ENCODE peak calls at places on chromosomes 7 and 10, in four cellular contexts. C, H, W and N are unnamed samples.

GRCh38 chr7:35374858-35375257 is 121.0 kb upstream of the TBX20 start:
- DNase-seq in W (no peak), H (no peak), C (no peak), N (no peak)

GRCh38 chr7:151735854-151736402 is 141.0 kb downstream of the PRKAG2 start:
- DNase-seq in C (no peak), H (no peak), W (no peak), N (no peak)

GRCh38 chr7:81499262-81500116 is 270.4 kb downstream of the HGF start:
- DNase-seq in H (no peak), C (peak), W (no peak), N (peak)

GRCh38 chr10:56902554-56902953 is 541.5 kb upstream of the ZWINT start:
- DNase-seq in W (no peak), C (no peak), H (no peak), N (no peak)

GRCh38 chr10:132400547-132401151 is 3.6 kb downstream of the PWWP2B start:
- DNase-seq in H (no peak), C (no peak), W (no peak), N (no peak)

GRCh38 chr7:155254018-155254417 is 43.7 kb upstream of the INSIG1 start:
- DNase-seq in C (no peak), W (no peak), H (no peak), N (no peak)

GRCh38 chr7:151876899-151877777 is at the start of gene PRKAG2:
- DNase-seq in C (no peak), W (peak), H (no peak), N (no peak)

GRCh38 chr7:29442146-29442545 is 121.5 kb upstream of the PRR15 start:
- DNase-seq in W (no peak), C (no peak), H (no peak), N (no peak)

GRCh38 chr10:103448751-103449150 is 3.4 kb downstream of the CALHM2 start:
- DNase-seq in W (no peak), C (no peak), H (no peak), N (no peak)

GRCh38 chr10:79077488-79078173 is 8.9 kb downstream of the ZMIZ1 start:
- DNase-seq in H (no peak), W (no peak), C (no peak), N (no peak)

GRCh38 chr10:36469585-36469984 is 655.8 kb upstream of the ANKRD30A start:
- DNase-seq in W (no peak), H (no peak), C (no peak), N (no peak)

GRCh38 chr7:140211698-140212097 is 34.9 kb upstream of the KDM7A start:
- DNase-seq in C (no peak), W (no peak), H (no peak), N (no peak)

GRCh38 chr7:150337179-150337578 is 4.2 kb downstream of the RARRES2 start:
- DNase-seq in W (no peak), H (no peak), C (no peak), N (no peak)

GRCh38 chr10:12749760-12750478 is 251.6 kb downstream of the CCDC3 start:
- DNase-seq in W (no peak), C (no peak), H (no peak), N (no peak)

DNA sequence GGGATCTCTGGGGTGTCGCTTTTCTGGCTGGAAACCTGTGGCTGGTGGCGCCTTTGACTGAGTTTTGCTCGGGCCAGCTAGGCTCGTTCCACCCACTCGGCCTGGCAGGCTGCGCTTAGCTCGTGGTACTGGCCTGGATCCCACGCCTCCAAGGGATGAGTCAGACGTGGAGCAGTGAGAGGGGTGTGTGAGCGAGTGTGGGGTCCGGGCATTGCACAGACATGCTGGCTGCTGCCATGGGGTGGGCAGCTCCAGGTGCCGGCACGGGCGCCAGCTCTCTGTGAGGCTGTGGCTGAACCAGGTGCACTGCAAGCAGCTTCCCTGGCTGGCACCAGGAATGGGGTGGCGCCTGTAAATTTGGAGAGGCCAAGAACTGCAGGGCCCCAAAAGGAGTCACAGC is 63.1 kb upstream of the CACNA2D1 start:
- DNase-seq in W (no peak), H (no peak), C (no peak), N (no peak)
- TF ChIP-seq BRCA1 in W (no peak), H (no peak), C (no peak), N (no peak)

GRCh38 chr7:87414400-87415188 is 60.9 kb downstream of the ABCB4 start:
- DNase-seq in W (no peak), H (no peak), C (no peak), N (peak)
- TF ChIP-seq BRCA1 in W (no peak), H (no peak), C (no peak), N (no peak)

GRCh38 chr10:19811517-19811916 is 4.7 kb upstream of the PLXDC2 start:
- DNase-seq in W (no peak), H (no peak), C (no peak), N (peak)

GRCh38 chr10:19809481-19809880 is 6.8 kb upstream of the PLXDC2 start:
- DNase-seq in W (no peak), C (no peak), H (no peak), N (no peak)

GRCh38 chr10:19815478-19816419 is 483 bp upstream of the PLXDC2 start:
- DNase-seq in C (no peak), W (no peak), H (peak), N (no peak)

GRCh38 chr10:19815036-19815435 is 1.2 kb upstream of the PLXDC2 start:
- DNase-seq in H (no peak), W (no peak), C (no peak), N (no peak)

DNA sequence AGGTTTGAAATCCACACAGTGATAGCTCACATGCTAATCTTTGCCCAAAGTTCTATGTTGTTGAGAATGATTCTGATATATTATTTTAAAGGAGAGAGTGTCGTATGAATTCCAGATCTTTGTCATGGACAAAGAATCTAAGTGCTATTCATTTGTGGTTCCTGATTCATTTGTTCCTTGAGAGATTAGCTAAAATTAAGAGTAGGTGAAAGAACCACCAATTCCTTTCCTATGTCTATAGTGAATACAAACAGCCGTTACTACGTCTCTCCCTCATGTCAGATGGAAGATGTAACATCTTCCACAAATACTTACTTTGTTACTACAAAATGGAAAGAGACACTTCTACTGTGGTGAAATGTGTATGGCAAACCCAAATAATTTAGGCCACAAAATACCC is 3.3 kb upstream of the PLXDC2 start:
- DNase-seq in C (no peak), H (no peak), W (no peak), N (no peak)
- TF ChIP-seq BRCA1 in C (no peak), H (no peak), W (no peak), N (no peak)

DNA sequence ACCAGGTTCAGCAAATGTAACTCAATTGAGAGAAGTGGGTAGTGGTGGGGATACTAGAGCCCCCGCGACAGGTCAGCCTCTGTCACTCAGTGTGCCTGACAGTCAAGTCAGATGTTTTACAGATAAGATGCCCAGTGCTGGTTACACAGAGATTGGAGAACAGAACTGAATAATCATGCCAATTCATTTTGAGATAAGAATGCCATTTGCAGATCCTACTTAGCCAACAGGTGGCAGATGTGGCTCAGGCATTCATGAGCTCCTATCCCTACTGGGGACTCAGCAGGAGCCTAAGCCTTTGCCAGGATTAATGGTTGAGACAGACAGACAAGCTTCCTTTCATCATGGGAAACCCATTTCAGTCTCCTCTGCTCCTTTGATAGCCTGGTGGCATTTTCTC is 137.8 kb downstream of the MAPK8 start:
- DNase-seq in W (no peak), C (no peak), H (peak), N (peak)
- TF ChIP-seq BRCA1 in W (no peak), C (no peak), H (no peak), N (no peak)